ENCODE peak calls at places on chromosome 2, in five cellular contexts. One of them, this sample, is unnamed.

GRCh38 chr2:201122276-201122675 is 6.3 kb downstream of the CFLAR start:
- DNase-seq in tibial artery: no peak
- DNase-seq in A549: no peak
- DNase-seq in CD8-positive, alpha-beta T cell: no peak
- DNase-seq in lower lobe of right lung: no peak
- DNase-seq in this sample: no peak

GRCh38 chr2:230871361-230872150 is 6.8 kb downstream of the ITM2C start:
- DNase-seq in lower lobe of right lung: no peak
- DNase-seq in tibial artery: peak
- DNase-seq in A549: no peak
- DNase-seq in CD8-positive, alpha-beta T cell: no peak
- DNase-seq in this sample: no peak

GRCh38 chr2:105417789-105418475 is 19.1 kb upstream of the FHL2 start:
- DNase-seq in tibial artery: no peak
- DNase-seq in CD8-positive, alpha-beta T cell: no peak
- DNase-seq in lower lobe of right lung: no peak
- DNase-seq in A549: no peak
- DNase-seq in this sample: no peak

GRCh38 chr2:159148891-159149290 is 137.6 kb downstream of the WDSUB1 start:
- DNase-seq in lower lobe of right lung: no peak
- DNase-seq in tibial artery: no peak
- DNase-seq in CD8-positive, alpha-beta T cell: no peak
- DNase-seq in A549: no peak
- DNase-seq in this sample: no peak

GRCh38 chr2:219274392-219274921 is 4.7 kb upstream of the DNAJB2 start:
- DNase-seq in lower lobe of right lung: no peak
- DNase-seq in CD8-positive, alpha-beta T cell: no peak
- DNase-seq in A549: peak
- DNase-seq in tibial artery: no peak
- DNase-seq in this sample: no peak

GRCh38 chr2:127425540-127426490 is 7.6 kb downstream of the PROC start:
- DNase-seq in lower lobe of right lung: no peak
- DNase-seq in A549: no peak
- DNase-seq in tibial artery: no peak
- DNase-seq in CD8-positive, alpha-beta T cell: no peak
- DNase-seq in this sample: no peak

GRCh38 chr2:209872675-209873074 is 101.0 kb downstream of the UNC80 start:
- DNase-seq in CD8-positive, alpha-beta T cell: no peak
- DNase-seq in lower lobe of right lung: peak
- DNase-seq in A549: peak
- DNase-seq in tibial artery: no peak
- DNase-seq in this sample: no peak

GRCh38 chr2:235157746-235158482 is 206.1 kb downstream of the SH3BP4 start:
- DNase-seq in lower lobe of right lung: no peak
- DNase-seq in A549: no peak
- DNase-seq in tibial artery: no peak
- DNase-seq in CD8-positive, alpha-beta T cell: no peak
- DNase-seq in this sample: no peak

GRCh38 chr2:241898681-241899270 is 29.2 kb downstream of the RTP5 start:
- DNase-seq in tibial artery: no peak
- DNase-seq in CD8-positive, alpha-beta T cell: no peak
- DNase-seq in A549: no peak
- DNase-seq in lower lobe of right lung: peak
- DNase-seq in this sample: no peak

DNA sequence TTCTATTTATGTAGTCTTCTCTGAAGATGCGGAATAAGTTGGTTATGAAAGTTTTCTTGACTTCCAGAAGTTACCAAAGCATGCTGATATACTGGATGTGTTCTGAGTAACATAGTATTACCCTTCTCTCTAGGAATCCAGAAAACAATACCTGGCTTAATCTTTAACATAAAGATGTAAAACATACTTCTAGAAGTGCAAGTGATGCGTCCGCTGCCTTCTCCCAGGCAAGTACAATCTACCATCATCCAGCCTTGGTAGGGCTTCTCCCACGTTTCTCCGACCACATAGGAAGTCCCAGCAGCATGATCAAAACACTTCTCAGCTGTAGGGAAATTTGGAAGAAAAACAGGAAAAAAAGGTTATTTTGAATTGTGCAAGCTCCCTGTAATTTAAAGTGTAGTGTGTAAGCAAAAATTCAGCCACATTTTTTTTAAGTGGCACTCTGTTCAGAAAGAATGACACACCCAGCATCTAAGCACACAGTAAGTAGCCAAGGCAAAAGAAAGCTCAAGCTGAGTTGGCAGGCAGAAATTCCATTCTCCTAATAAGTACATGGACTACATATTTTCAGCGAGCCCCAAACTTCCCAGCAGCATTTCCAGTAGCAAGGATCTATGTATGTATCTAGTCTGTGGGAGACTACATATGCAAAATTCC is 5.2 kb downstream of the FN1 start:
- DNase-seq in CD8-positive, alpha-beta T cell: no peak
- DNase-seq in lower lobe of right lung: no peak
- DNase-seq in tibial artery: no peak
- DNase-seq in A549: no peak
- DNase-seq in this sample: no peak
- H3K4me3 ChIP-seq in CD8-positive, alpha-beta T cell: no peak
- H3K4me3 ChIP-seq in lower lobe of right lung: no peak
- H3K4me3 ChIP-seq in tibial artery: peak
- H3K4me3 ChIP-seq in A549: no peak
- H3K4me3 ChIP-seq in this sample: no peak

GRCh38 chr2:182301093-182301492 is 125.7 kb downstream of the PDE1A start:
- DNase-seq in CD8-positive, alpha-beta T cell: no peak
- DNase-seq in tibial artery: no peak
- DNase-seq in lower lobe of right lung: no peak
- DNase-seq in A549: peak
- DNase-seq in this sample: no peak

GRCh38 chr2:182298456-182298855 is 128.4 kb downstream of the PDE1A start:
- DNase-seq in tibial artery: no peak
- DNase-seq in lower lobe of right lung: no peak
- DNase-seq in A549: no peak
- DNase-seq in CD8-positive, alpha-beta T cell: no peak
- DNase-seq in this sample: no peak

GRCh38 chr2:182300603-182301002 is 126.2 kb downstream of the PDE1A start:
- DNase-seq in A549: no peak
- DNase-seq in lower lobe of right lung: no peak
- DNase-seq in CD8-positive, alpha-beta T cell: no peak
- DNase-seq in tibial artery: no peak
- DNase-seq in this sample: no peak

GRCh38 chr2:182302972-182303371 is 123.9 kb downstream of the PDE1A start:
- DNase-seq in A549: no peak
- DNase-seq in tibial artery: no peak
- DNase-seq in lower lobe of right lung: no peak
- DNase-seq in CD8-positive, alpha-beta T cell: no peak
- DNase-seq in this sample: no peak

GRCh38 chr2:182302174-182302573 is 124.7 kb downstream of the PDE1A start:
- DNase-seq in A549: no peak
- DNase-seq in lower lobe of right lung: no peak
- DNase-seq in CD8-positive, alpha-beta T cell: no peak
- DNase-seq in tibial artery: no peak
- DNase-seq in this sample: no peak
- H3K4me3 ChIP-seq in A549: no peak
- H3K4me3 ChIP-seq in lower lobe of right lung: no peak
- H3K4me3 ChIP-seq in CD8-positive, alpha-beta T cell: no peak
- H3K4me3 ChIP-seq in tibial artery: no peak
- H3K4me3 ChIP-seq in this sample: no peak

DNA sequence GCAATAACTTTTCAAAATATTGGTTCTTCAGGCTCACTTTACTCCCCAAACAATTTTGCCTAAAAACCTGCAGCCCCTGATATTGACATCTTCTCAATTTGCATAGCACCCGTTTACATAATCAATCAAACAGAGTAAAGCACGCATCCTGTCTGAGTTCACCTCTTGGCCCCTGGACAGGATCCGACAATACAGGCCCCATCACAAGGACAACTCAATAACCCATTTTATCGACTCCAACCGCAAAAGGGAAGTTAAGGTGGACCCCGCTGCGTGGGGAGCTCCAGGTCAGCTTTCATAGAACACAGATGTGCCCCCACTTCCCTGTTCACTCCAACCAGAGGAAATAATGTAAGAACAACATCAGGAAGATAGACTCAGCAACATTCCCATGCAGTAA is 44.7 kb downstream of the TTC32 start:
- DNase-seq in tibial artery: no peak
- DNase-seq in lower lobe of right lung: no peak
- DNase-seq in A549: no peak
- DNase-seq in CD8-positive, alpha-beta T cell: no peak
- DNase-seq in this sample: no peak
- H3K4me3 ChIP-seq in tibial artery: no peak
- H3K4me3 ChIP-seq in lower lobe of right lung: no peak
- H3K4me3 ChIP-seq in A549: no peak
- H3K4me3 ChIP-seq in CD8-positive, alpha-beta T cell: no peak
- H3K4me3 ChIP-seq in this sample: no peak

DNA sequence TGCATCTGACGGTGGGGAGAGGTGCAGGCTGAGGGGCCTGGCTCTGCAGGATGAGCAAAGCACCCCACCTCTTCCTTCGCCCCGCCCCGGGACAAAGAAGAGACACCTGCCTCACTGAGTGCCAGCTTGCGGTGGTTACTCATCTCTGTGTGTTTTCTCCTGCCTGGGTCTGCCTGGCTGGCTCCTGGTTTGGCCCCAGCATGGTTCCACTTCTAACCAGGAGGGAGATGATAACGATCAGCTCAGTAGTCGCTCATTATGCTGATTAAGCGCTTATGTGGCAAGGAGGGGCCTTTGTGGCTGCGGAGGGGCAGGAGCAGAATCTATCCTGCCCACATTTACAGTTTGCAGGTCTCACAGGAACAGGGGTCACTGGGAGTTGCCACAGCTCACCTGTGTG is 68.7 kb upstream of the EDAR start:
- DNase-seq in A549: no peak
- DNase-seq in tibial artery: no peak
- DNase-seq in lower lobe of right lung: no peak
- DNase-seq in CD8-positive, alpha-beta T cell: peak
- DNase-seq in this sample: no peak
- H3K4me3 ChIP-seq in A549: no peak
- H3K4me3 ChIP-seq in tibial artery: no peak
- H3K4me3 ChIP-seq in lower lobe of right lung: no peak
- H3K4me3 ChIP-seq in CD8-positive, alpha-beta T cell: no peak
- H3K4me3 ChIP-seq in this sample: no peak

GRCh38 chr2:98084151-98084868 is 2.7 kb upstream of the VWA3B start:
- DNase-seq in lower lobe of right lung: no peak
- DNase-seq in CD8-positive, alpha-beta T cell: no peak
- DNase-seq in tibial artery: no peak
- DNase-seq in A549: no peak
- DNase-seq in this sample: no peak
- H3K4me3 ChIP-seq in lower lobe of right lung: no peak
- H3K4me3 ChIP-seq in CD8-positive, alpha-beta T cell: no peak
- H3K4me3 ChIP-seq in tibial artery: no peak
- H3K4me3 ChIP-seq in A549: no peak
- H3K4me3 ChIP-seq in this sample: no peak